ENCODE peak calls at places on chromosomes 6 and 20, in seven cellular contexts. One of them, this sample, is unnamed.

GRCh38 chr20:62305765-62306431 is 3.1 kb downstream of the ADRM1 start:
- DNase-seq in KBM-7: no peak
- DNase-seq in psoas muscle: no peak
- DNase-seq in stimulated activated CD8-positive, alpha-beta memory T cell treated with anti-CD3 and anti-CD28 coated beads, Interleukin-4, amount 100 ng/mL, for 4 hours: no peak
- DNase-seq in stimulated activated CD4-positive, alpha-beta T cell treated with anti-CD3 and anti-CD28 coated beads, Interleukin-4, amount 100 ng/mL, for 24 hours: no peak
- DNase-seq in fibroblast of mammary gland: no peak
- DNase-seq in Peyer's patch: no peak
- DNase-seq in this sample: no peak

GRCh38 chr6:165884813-165885765 is 222.0 kb upstream of the PDE10A start:
- DNase-seq in KBM-7: peak
- DNase-seq in stimulated activated CD8-positive, alpha-beta memory T cell treated with anti-CD3 and anti-CD28 coated beads, Interleukin-4, amount 100 ng/mL, for 4 hours: peak
- DNase-seq in stimulated activated CD4-positive, alpha-beta T cell treated with anti-CD3 and anti-CD28 coated beads, Interleukin-4, amount 100 ng/mL, for 24 hours: peak
- DNase-seq in Peyer's patch: peak
- DNase-seq in fibroblast of mammary gland: peak
- DNase-seq in psoas muscle: peak
- DNase-seq in this sample: peak

GRCh38 chr6:168097221-168097620 is 18.2 kb upstream of the FRMD1 start:
- DNase-seq in fibroblast of mammary gland: no peak
- DNase-seq in Peyer's patch: no peak
- DNase-seq in KBM-7: no peak
- DNase-seq in stimulated activated CD4-positive, alpha-beta T cell treated with anti-CD3 and anti-CD28 coated beads, Interleukin-4, amount 100 ng/mL, for 24 hours: no peak
- DNase-seq in psoas muscle: peak
- DNase-seq in stimulated activated CD8-positive, alpha-beta memory T cell treated with anti-CD3 and anti-CD28 coated beads, Interleukin-4, amount 100 ng/mL, for 4 hours: no peak
- DNase-seq in this sample: no peak

GRCh38 chr6:157928428-157928827 is 53.2 kb upstream of the SYNJ2 start:
- DNase-seq in psoas muscle: no peak
- DNase-seq in stimulated activated CD4-positive, alpha-beta T cell treated with anti-CD3 and anti-CD28 coated beads, Interleukin-4, amount 100 ng/mL, for 24 hours: no peak
- DNase-seq in KBM-7: peak
- DNase-seq in Peyer's patch: no peak
- DNase-seq in fibroblast of mammary gland: no peak
- DNase-seq in stimulated activated CD8-positive, alpha-beta memory T cell treated with anti-CD3 and anti-CD28 coated beads, Interleukin-4, amount 100 ng/mL, for 4 hours: no peak
- DNase-seq in this sample: no peak

GRCh38 chr6:13290335-13290734 is 38.0 kb downstream of the TBC1D7 start:
- DNase-seq in KBM-7: no peak
- DNase-seq in psoas muscle: no peak
- DNase-seq in stimulated activated CD4-positive, alpha-beta T cell treated with anti-CD3 and anti-CD28 coated beads, Interleukin-4, amount 100 ng/mL, for 24 hours: no peak
- DNase-seq in Peyer's patch: no peak
- DNase-seq in stimulated activated CD8-positive, alpha-beta memory T cell treated with anti-CD3 and anti-CD28 coated beads, Interleukin-4, amount 100 ng/mL, for 4 hours: no peak
- DNase-seq in fibroblast of mammary gland: no peak
- DNase-seq in this sample: no peak

GRCh38 chr6:829646-830045 is 136.7 kb upstream of the EXOC2 start:
- DNase-seq in KBM-7: no peak
- DNase-seq in psoas muscle: no peak
- DNase-seq in stimulated activated CD8-positive, alpha-beta memory T cell treated with anti-CD3 and anti-CD28 coated beads, Interleukin-4, amount 100 ng/mL, for 4 hours: no peak
- DNase-seq in Peyer's patch: no peak
- DNase-seq in fibroblast of mammary gland: no peak
- DNase-seq in stimulated activated CD4-positive, alpha-beta T cell treated with anti-CD3 and anti-CD28 coated beads, Interleukin-4, amount 100 ng/mL, for 24 hours: no peak
- DNase-seq in this sample: no peak

GRCh38 chr6:3884007-3884745 is 35.0 kb downstream of the FAM50B start:
- DNase-seq in fibroblast of mammary gland: peak
- DNase-seq in Peyer's patch: no peak
- DNase-seq in stimulated activated CD8-positive, alpha-beta memory T cell treated with anti-CD3 and anti-CD28 coated beads, Interleukin-4, amount 100 ng/mL, for 4 hours: no peak
- DNase-seq in stimulated activated CD4-positive, alpha-beta T cell treated with anti-CD3 and anti-CD28 coated beads, Interleukin-4, amount 100 ng/mL, for 24 hours: no peak
- DNase-seq in KBM-7: no peak
- DNase-seq in psoas muscle: no peak
- DNase-seq in this sample: no peak

GRCh38 chr20:49641683-49642649 is 71.7 kb downstream of the B4GALT5 start:
- DNase-seq in stimulated activated CD4-positive, alpha-beta T cell treated with anti-CD3 and anti-CD28 coated beads, Interleukin-4, amount 100 ng/mL, for 24 hours: no peak
- DNase-seq in KBM-7: no peak
- DNase-seq in Peyer's patch: peak
- DNase-seq in psoas muscle: no peak
- DNase-seq in stimulated activated CD8-positive, alpha-beta memory T cell treated with anti-CD3 and anti-CD28 coated beads, Interleukin-4, amount 100 ng/mL, for 4 hours: no peak
- DNase-seq in fibroblast of mammary gland: no peak
- DNase-seq in this sample: no peak

GRCh38 chr20:33675127-33675954 is 1.1 kb upstream of the NECAB3 start:
- DNase-seq in stimulated activated CD8-positive, alpha-beta memory T cell treated with anti-CD3 and anti-CD28 coated beads, Interleukin-4, amount 100 ng/mL, for 4 hours: no peak
- DNase-seq in Peyer's patch: no peak
- DNase-seq in KBM-7: no peak
- DNase-seq in psoas muscle: no peak
- DNase-seq in stimulated activated CD4-positive, alpha-beta T cell treated with anti-CD3 and anti-CD28 coated beads, Interleukin-4, amount 100 ng/mL, for 24 hours: no peak
- DNase-seq in fibroblast of mammary gland: peak
- DNase-seq in this sample: no peak

GRCh38 chr6:41936073-41936837 is 5.4 kb downstream of the CCND3 start:
- DNase-seq in KBM-7: peak
- DNase-seq in Peyer's patch: peak
- DNase-seq in psoas muscle: peak
- DNase-seq in stimulated activated CD8-positive, alpha-beta memory T cell treated with anti-CD3 and anti-CD28 coated beads, Interleukin-4, amount 100 ng/mL, for 4 hours: peak
- DNase-seq in fibroblast of mammary gland: peak
- DNase-seq in stimulated activated CD4-positive, alpha-beta T cell treated with anti-CD3 and anti-CD28 coated beads, Interleukin-4, amount 100 ng/mL, for 24 hours: peak
- DNase-seq in this sample: peak

GRCh38 chr6:18509871-18510643 is 122.9 kb downstream of the RNF144B start:
- DNase-seq in stimulated activated CD4-positive, alpha-beta T cell treated with anti-CD3 and anti-CD28 coated beads, Interleukin-4, amount 100 ng/mL, for 24 hours: no peak
- DNase-seq in stimulated activated CD8-positive, alpha-beta memory T cell treated with anti-CD3 and anti-CD28 coated beads, Interleukin-4, amount 100 ng/mL, for 4 hours: no peak
- DNase-seq in Peyer's patch: no peak
- DNase-seq in psoas muscle: no peak
- DNase-seq in fibroblast of mammary gland: no peak
- DNase-seq in KBM-7: no peak
- DNase-seq in this sample: no peak

GRCh38 chr6:106158816-106159215 is 72.7 kb downstream of the PRDM1 start:
- DNase-seq in fibroblast of mammary gland: no peak
- DNase-seq in KBM-7: no peak
- DNase-seq in stimulated activated CD4-positive, alpha-beta T cell treated with anti-CD3 and anti-CD28 coated beads, Interleukin-4, amount 100 ng/mL, for 24 hours: no peak
- DNase-seq in stimulated activated CD8-positive, alpha-beta memory T cell treated with anti-CD3 and anti-CD28 coated beads, Interleukin-4, amount 100 ng/mL, for 4 hours: no peak
- DNase-seq in psoas muscle: no peak
- DNase-seq in Peyer's patch: no peak
- DNase-seq in this sample: no peak

GRCh38 chr6:34065470-34066283 is 80.2 kb downstream of the GRM4 start:
- DNase-seq in psoas muscle: no peak
- DNase-seq in Peyer's patch: no peak
- DNase-seq in stimulated activated CD8-positive, alpha-beta memory T cell treated with anti-CD3 and anti-CD28 coated beads, Interleukin-4, amount 100 ng/mL, for 4 hours: no peak
- DNase-seq in KBM-7: no peak
- DNase-seq in fibroblast of mammary gland: no peak
- DNase-seq in stimulated activated CD4-positive, alpha-beta T cell treated with anti-CD3 and anti-CD28 coated beads, Interleukin-4, amount 100 ng/mL, for 24 hours: no peak
- DNase-seq in this sample: no peak

GRCh38 chr6:8658391-8658790 is 223.0 kb upstream of the SLC35B3 start:
- DNase-seq in Peyer's patch: no peak
- DNase-seq in psoas muscle: no peak
- DNase-seq in fibroblast of mammary gland: no peak
- DNase-seq in KBM-7: no peak
- DNase-seq in stimulated activated CD4-positive, alpha-beta T cell treated with anti-CD3 and anti-CD28 coated beads, Interleukin-4, amount 100 ng/mL, for 24 hours: no peak
- DNase-seq in stimulated activated CD8-positive, alpha-beta memory T cell treated with anti-CD3 and anti-CD28 coated beads, Interleukin-4, amount 100 ng/mL, for 4 hours: no peak
- DNase-seq in this sample: no peak

GRCh38 chr6:136404007-136404406 is 114.4 kb upstream of the BCLAF1 start:
- DNase-seq in fibroblast of mammary gland: no peak
- DNase-seq in stimulated activated CD8-positive, alpha-beta memory T cell treated with anti-CD3 and anti-CD28 coated beads, Interleukin-4, amount 100 ng/mL, for 4 hours: no peak
- DNase-seq in KBM-7: no peak
- DNase-seq in psoas muscle: no peak
- DNase-seq in stimulated activated CD4-positive, alpha-beta T cell treated with anti-CD3 and anti-CD28 coated beads, Interleukin-4, amount 100 ng/mL, for 24 hours: no peak
- DNase-seq in Peyer's patch: no peak
- DNase-seq in this sample: no peak

GRCh38 chr6:134289204-134289575 is 28.7 kb downstream of the SGK1 start:
- DNase-seq in Peyer's patch: no peak
- DNase-seq in psoas muscle: no peak
- DNase-seq in KBM-7: no peak
- DNase-seq in fibroblast of mammary gland: peak
- DNase-seq in stimulated activated CD4-positive, alpha-beta T cell treated with anti-CD3 and anti-CD28 coated beads, Interleukin-4, amount 100 ng/mL, for 24 hours: no peak
- DNase-seq in stimulated activated CD8-positive, alpha-beta memory T cell treated with anti-CD3 and anti-CD28 coated beads, Interleukin-4, amount 100 ng/mL, for 4 hours: no peak
- DNase-seq in this sample: no peak

GRCh38 chr20:22423190-22423832 is 161.1 kb downstream of the FOXA2 start:
- DNase-seq in KBM-7: no peak
- DNase-seq in stimulated activated CD8-positive, alpha-beta memory T cell treated with anti-CD3 and anti-CD28 coated beads, Interleukin-4, amount 100 ng/mL, for 4 hours: no peak
- DNase-seq in psoas muscle: no peak
- DNase-seq in fibroblast of mammary gland: no peak
- DNase-seq in stimulated activated CD4-positive, alpha-beta T cell treated with anti-CD3 and anti-CD28 coated beads, Interleukin-4, amount 100 ng/mL, for 24 hours: no peak
- DNase-seq in Peyer's patch: no peak
- DNase-seq in this sample: no peak